ENCODE peak calls at places on chromosomes 6 and 20, in nine cellular contexts. K is GM06990, B is fibroblast of lung, P is breast epithelium, W is GM12865, O is cardiac fibroblast, A is stomach, T is endodermal cell, C is body of pancreas. M is an unnamed sample.

GRCh38 chr20:63751471-63752271 is 12.1 kb downstream of the SLC2A4RG start:
- DNase-seq in P (no peak), A (no peak), B (no peak), O (no peak), T (peak), K (no peak), W (no peak), C (no peak), M (no peak)

GRCh38 chr20:58701431-58702160 is 9.0 kb downstream of the NPEPL1 start:
- DNase-seq in A (no peak), W (no peak), P (no peak), O (no peak), B (no peak), K (no peak), T (peak), C (peak), M (peak)

GRCh38 chr20:30491016-30491415 is 766.4 kb upstream of the DEFB115 start:
- DNase-seq in P (no peak), K (no peak), W (no peak), B (no peak), A (no peak), C (no peak), O (no peak), T (peak), M (peak)

GRCh38 chr6:5584072-5584471 is 322.8 kb downstream of the FARS2 start:
- DNase-seq in A (no peak), W (no peak), P (no peak), O (peak), B (peak), K (no peak), C (no peak), T (no peak), M (no peak)

GRCh38 chr20:18585134-18585533 is 2.7 kb upstream of the DTD1 start:
- DNase-seq in T (peak), O (peak), K (no peak), W (no peak), C (no peak), P (no peak), B (peak), A (no peak), M (no peak)

GRCh38 chr6:52741872-52742271 is 21.4 kb downstream of the GSTA2 start:
- DNase-seq in W (no peak), T (no peak), C (no peak), O (no peak), B (peak), K (no peak), A (no peak), P (no peak), M (no peak)

GRCh38 chr20:36862857-36863668 is 12.9 kb upstream of the TLDC2 start:
- DNase-seq in P (no peak), W (no peak), K (peak), A (no peak), B (no peak), C (peak), O (no peak), T (peak), M (no peak)

GRCh38 chr6:11653028-11653583 is 115.6 kb downstream of the TMEM170B start:
- DNase-seq in W (peak), O (peak), T (peak), K (peak), P (no peak), B (peak), C (no peak), A (no peak), M (no peak)

GRCh38 chr6:165782124-165782523 is 119.1 kb upstream of the PDE10A start:
- DNase-seq in K (no peak), W (no peak), B (no peak), A (no peak), O (no peak), T (no peak), P (no peak), C (no peak), M (no peak)

GRCh38 chr6:51049288-51049982 is 230.8 kb downstream of the TFAP2B start:
- DNase-seq in W (no peak), C (no peak), K (no peak), B (no peak), T (no peak), O (no peak), A (no peak), P (no peak), M (no peak)

GRCh38 chr6:44456070-44456965 is 68.8 kb downstream of the CDC5L start:
- DNase-seq in P (no peak), W (peak), B (peak), T (peak), O (peak), A (peak), C (peak), K (peak), M (no peak)

GRCh38 chr6:24240380-24240779 is 114.4 kb downstream of the NRSN1 start:
- DNase-seq in T (no peak), B (no peak), C (no peak), K (no peak), W (no peak), A (no peak), P (no peak), O (no peak), M (no peak)

GRCh38 chr20:54619181-54619580 is 143.8 kb downstream of the DOK5 start:
- DNase-seq in O (no peak), P (no peak), W (no peak), B (peak), K (no peak), A (no peak), T (no peak), C (no peak), M (no peak)

GRCh38 chr6:152957796-152958195 is 25.0 kb downstream of the FBXO5 start:
- DNase-seq in B (no peak), A (no peak), C (no peak), P (no peak), W (no peak), O (peak), K (no peak), T (no peak), M (no peak)

GRCh38 chr20:14777571-14777970 is 440.2 kb upstream of the FLRT3 start:
- DNase-seq in A (no peak), W (no peak), T (no peak), C (no peak), B (peak), O (no peak), P (no peak), K (no peak), M (no peak)

DNA sequence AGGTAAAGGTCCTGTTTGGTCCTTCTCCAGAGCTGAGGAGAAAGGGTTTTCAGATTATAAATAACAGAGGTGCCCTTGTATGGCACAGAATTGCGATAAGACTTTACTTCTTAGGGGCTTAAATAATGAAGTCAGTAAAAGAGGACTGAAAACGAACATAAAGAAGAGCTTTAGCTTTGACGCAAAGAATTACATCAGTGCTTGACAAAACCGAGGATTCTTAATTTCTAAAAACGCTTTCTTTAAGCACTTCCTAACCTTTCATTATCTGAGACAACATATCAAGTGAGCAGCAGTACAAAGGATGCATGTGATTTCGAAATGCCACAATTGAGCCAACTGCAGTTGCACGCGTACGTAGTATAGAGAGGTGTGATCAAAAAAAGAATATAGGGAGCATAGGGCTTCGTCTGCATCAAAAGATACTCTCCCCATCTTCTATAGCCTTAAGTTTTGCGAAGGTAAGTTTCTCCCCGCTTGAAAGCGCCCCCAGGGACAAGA is 848 bp upstream of the LOC128125822 start:
- DNase-seq in C (no peak), T (no peak), P (no peak), K (no peak), O (no peak), A (no peak), B (no peak), W (no peak), M (no peak)
- H3K4me3 ChIP-seq in C (no peak), T (peak), P (peak), K (peak), O (peak), A (peak), B (peak), W (peak), M (peak)

GRCh38 chr6:159007510-159007909 is 7.5 kb upstream of the RSPH3 start:
- DNase-seq in W (no peak), B (no peak), K (no peak), O (no peak), A (no peak), T (no peak), C (no peak), P (no peak), M (no peak)

GRCh38 chr6:159013229-159013628 is 13.2 kb upstream of the RSPH3 start:
- DNase-seq in A (no peak), B (peak), O (no peak), P (no peak), T (no peak), K (no peak), C (no peak), W (no peak), M (no peak)

GRCh38 chr6:159012201-159012600 is 12.2 kb upstream of the RSPH3 start:
- DNase-seq in O (peak), A (no peak), W (no peak), K (no peak), B (peak), T (no peak), P (no peak), C (no peak), M (no peak)

GRCh38 chr6:159004592-159004991 is 4.6 kb upstream of the RSPH3 start:
- DNase-seq in W (no peak), B (no peak), O (no peak), A (no peak), K (no peak), P (no peak), T (no peak), C (no peak), M (no peak)

GRCh38 chr6:159008656-159009288 is 8.8 kb upstream of the RSPH3 start:
- DNase-seq in B (peak), A (no peak), K (peak), O (peak), W (peak), T (no peak), C (no peak), P (no peak), M (no peak)
- TF ChIP-seq CTCF in B (peak), A (no peak), K (peak), O (peak), W (peak), T (peak), C (peak), P (peak), M (peak)

GRCh38 chr6:62057300-62057699 is 228.7 kb downstream of the KHDRBS2 start:
- DNase-seq in T (no peak), B (no peak), K (no peak), W (no peak), A (no peak), C (no peak), P (no peak), O (no peak), M (no peak)
- H3K4me3 ChIP-seq in T (no peak), B (no peak), K (no peak), W (no peak), A (no peak), C (no peak), P (no peak), O (no peak), M (no peak)

GRCh38 chr20:21027569-21027968 is 78.6 kb downstream of the LINC00237 start:
- DNase-seq in A (no peak), W (no peak), O (peak), C (no peak), P (no peak), T (peak), K (no peak), B (no peak), M (no peak)
- TF ChIP-seq CTCF in A (no peak), W (no peak), O (no peak), C (no peak), P (no peak), T (peak), K (peak), B (no peak), M (no peak)

GRCh38 chr6:1388081-1388926 is 1.1 kb upstream of the FOXF2 start:
- DNase-seq in T (peak), O (no peak), C (no peak), W (no peak), K (no peak), B (no peak), P (no peak), A (no peak), M (no peak)
- H3K4me3 ChIP-seq in T (no peak), O (no peak), C (no peak), W (no peak), K (no peak), B (peak), P (peak), A (peak), M (peak)

GRCh38 chr6:133948472-133948871 is 4.6 kb upstream of the TBPL1 start:
- DNase-seq in B (no peak), T (no peak), W (no peak), K (no peak), P (no peak), C (no peak), A (no peak), O (no peak), M (no peak)

GRCh38 chr6:133939778-133940667 is 13.0 kb upstream of the TBPL1 start:
- DNase-seq in T (no peak), C (no peak), O (no peak), A (no peak), W (no peak), K (no peak), B (no peak), P (no peak), M (no peak)

GRCh38 chr6:133947302-133947900 is 5.6 kb upstream of the TBPL1 start:
- DNase-seq in C (peak), O (no peak), K (no peak), W (no peak), P (no peak), A (peak), T (no peak), B (no peak), M (no peak)

DNA sequence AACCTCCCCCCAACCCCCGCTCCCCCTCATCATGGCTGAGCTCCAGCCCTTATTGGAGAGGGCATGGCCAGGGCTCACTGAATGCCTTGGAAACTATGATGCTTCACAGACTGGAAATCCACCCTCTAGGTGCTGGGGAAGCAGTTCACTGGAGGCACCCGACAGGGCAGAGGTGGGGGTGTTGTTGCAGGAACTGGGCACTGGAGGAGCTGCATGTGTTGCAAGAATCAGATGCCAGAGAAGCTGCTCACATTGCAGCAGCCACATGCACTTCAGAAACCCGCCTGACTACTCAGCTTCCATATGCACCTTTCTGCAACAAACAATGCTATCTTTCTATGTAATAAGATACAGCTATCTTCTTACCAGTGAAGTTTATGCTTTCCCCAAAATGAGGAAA is 7.9 kb upstream of the TBPL1 start:
- DNase-seq in P (no peak), T (peak), C (no peak), W (no peak), K (no peak), O (peak), A (no peak), B (no peak), M (no peak)
- TF ChIP-seq CTCF in P (no peak), T (no peak), C (no peak), W (no peak), K (no peak), O (no peak), A (no peak), B (no peak), M (no peak)

GRCh38 chr6:163262080-163262479 is 152.4 kb upstream of the QKI start:
- DNase-seq in T (no peak), W (no peak), C (no peak), A (no peak), K (no peak), B (no peak), P (no peak), O (no peak), M (no peak)

GRCh38 chr6:163260911-163261310 is 153.6 kb upstream of the QKI start:
- DNase-seq in B (no peak), O (no peak), K (no peak), A (no peak), P (no peak), T (peak), C (no peak), W (no peak), M (no peak)

GRCh38 chr6:163261361-163261760 is 153.2 kb upstream of the QKI start:
- DNase-seq in K (no peak), P (no peak), O (no peak), C (no peak), A (no peak), B (no peak), W (no peak), T (no peak), M (no peak)

GRCh38 chr6:163260111-163260895 is 154.2 kb upstream of the QKI start:
- DNase-seq in K (no peak), B (peak), P (no peak), A (no peak), W (no peak), T (peak), O (peak), C (no peak), M (no peak)

DNA sequence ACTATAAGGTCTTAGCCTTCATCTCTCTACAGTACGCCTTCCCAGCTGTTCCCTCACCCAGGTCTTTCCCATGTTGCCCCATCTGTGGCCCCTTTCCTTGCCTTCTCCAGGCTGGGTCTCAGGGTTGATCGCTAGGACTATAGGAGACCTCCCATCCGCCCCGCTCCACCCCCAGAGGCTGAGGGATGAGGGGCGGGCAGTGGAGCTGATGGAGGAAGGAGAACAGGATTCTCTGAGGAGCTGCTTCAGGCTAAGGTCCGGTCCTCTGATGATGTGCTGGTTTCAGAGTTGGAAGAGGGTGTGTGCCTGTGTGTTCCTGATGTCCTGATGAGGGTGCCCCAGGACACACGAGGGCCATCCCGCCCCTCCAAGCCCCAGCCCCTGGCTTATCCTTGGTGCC is 154.8 kb upstream of the QKI start:
- DNase-seq in T (no peak), O (no peak), P (no peak), W (no peak), C (no peak), K (no peak), A (no peak), B (no peak), M (no peak)
- H3K4me3 ChIP-seq in T (no peak), O (peak), P (peak), W (no peak), C (no peak), K (no peak), A (peak), B (no peak), M (no peak)

GRCh38 chr20:62400541-62400940 is 6.5 kb downstream of the CABLES2 start:
- DNase-seq in W (no peak), T (no peak), O (no peak), C (no peak), K (no peak), B (no peak), P (no peak), A (no peak), M (no peak)

GRCh38 chr20:62402456-62402855 is 4.6 kb downstream of the CABLES2 start:
- DNase-seq in W (no peak), C (no peak), P (no peak), O (no peak), B (no peak), A (no peak), T (no peak), K (no peak), M (no peak)

GRCh38 chr20:62400021-62400420 is 7.1 kb downstream of the CABLES2 start:
- DNase-seq in K (no peak), O (no peak), B (no peak), T (no peak), P (no peak), C (no peak), W (no peak), A (no peak), M (no peak)

GRCh38 chr20:62403331-62403730 is 3.8 kb downstream of the CABLES2 start:
- DNase-seq in O (no peak), P (no peak), B (no peak), W (no peak), K (no peak), A (no peak), T (no peak), C (no peak), M (no peak)

GRCh38 chr20:62401331-62401779 is 5.7 kb downstream of the CABLES2 start:
- DNase-seq in W (no peak), T (peak), A (no peak), O (no peak), C (no peak), P (no peak), B (no peak), K (no peak), M (no peak)
- TF ChIP-seq CTCF in W (no peak), T (peak), A (no peak), O (no peak), C (no peak), P (no peak), B (no peak), K (no peak), M (no peak)

DNA sequence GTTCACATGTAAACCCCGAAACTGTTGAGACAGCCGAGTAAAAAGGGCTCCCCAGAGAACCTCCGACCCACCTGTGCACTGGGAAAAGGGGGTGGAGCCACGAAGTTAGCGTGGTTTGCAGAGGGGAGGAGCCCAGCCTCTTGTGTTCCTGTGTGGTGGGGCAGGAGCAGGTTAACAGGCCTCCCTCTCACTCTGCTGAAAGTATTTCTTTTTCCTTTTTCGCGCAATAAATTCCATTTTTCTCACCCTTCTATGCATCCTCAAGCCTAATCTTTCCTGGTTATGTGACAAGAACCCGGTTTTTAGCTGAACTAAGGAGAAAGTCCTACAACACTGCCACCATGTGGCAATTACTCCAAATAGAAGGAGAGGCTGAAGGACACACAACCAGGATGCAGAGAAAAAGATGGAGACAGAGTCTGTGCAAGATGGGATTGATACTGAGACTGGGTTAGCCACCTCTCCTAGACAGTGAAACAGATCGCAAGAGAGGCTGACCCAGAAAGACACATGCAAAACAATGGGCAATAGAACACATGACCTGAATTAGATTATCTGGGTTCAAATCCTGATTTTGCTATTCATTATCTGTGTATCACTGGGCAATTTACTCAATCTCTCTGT is 168.7 kb upstream of the PRSS16 start:
- DNase-seq in C (peak), O (peak), P (no peak), A (peak), K (peak), B (peak), W (peak), T (peak), M (peak)
- H3K4me3 ChIP-seq in C (no peak), O (no peak), P (peak), A (no peak), K (peak), B (peak), W (peak), T (peak), M (peak)

M was measured in upper lobe of right lung.